ENCODE peak calls at places on chromosomes 16 and 17, in five cellular contexts. G is pancreas, M is choroid plexus epithelial cell, F is cardiac fibroblast, T is bronchial epithelial cell. I is an unnamed sample.

GRCh38 chr16:4290236-4290830 is 17.5 kb upstream of the TFAP4 start:
- DNase-seq in F (peak), T (peak), M (peak), G (no peak), I (no peak)

GRCh38 chr17:62804822-62805221 is 3.3 kb downstream of the MARCHF10 start:
- DNase-seq in M (peak), G (no peak), F (peak), T (peak), I (no peak)

GRCh38 chr16:75860654-75861053 is 134.4 kb upstream of the CPHXL start:
- DNase-seq in G (no peak), M (no peak), F (no peak), T (no peak), I (no peak)

GRCh38 chr17:45043268-45043681 is 8.2 kb downstream of the DCAKD start:
- DNase-seq in T (peak), F (no peak), M (no peak), G (no peak), I (no peak)

GRCh38 chr17:82309656-82310570 is 7.5 kb downstream of the CD7 start:
- DNase-seq in T (no peak), F (no peak), M (no peak), G (no peak), I (no peak)

GRCh38 chr17:48816438-48816773 is 623 bp downstream of the TTLL6 start:
- DNase-seq in F (no peak), T (no peak), M (no peak), G (no peak), I (no peak)

GRCh38 chr17:65020284-65020683 is 36.3 kb downstream of the GNA13 start:
- DNase-seq in M (peak), G (no peak), F (peak), T (peak), I (no peak)

GRCh38 chr17:78173025-78173715 is 4.8 kb downstream of the SYNGR2 start:
- DNase-seq in M (no peak), F (no peak), G (no peak), T (no peak), I (peak)

GRCh38 chr17:77494664-77495435 is 354.1 kb downstream of the SEC14L1 start:
- DNase-seq in G (peak), M (peak), F (peak), T (peak), I (peak)

GRCh38 chr17:42518755-42519545 is 17.1 kb upstream of the NAGLU start:
- DNase-seq in G (no peak), M (peak), T (peak), F (peak), I (peak)

GRCh38 chr17:75619506-75620431 is 13.5 kb upstream of the SMIM5 start:
- DNase-seq in F (peak), M (peak), T (peak), G (no peak), I (no peak)
- TF ChIP-seq CTCF in F (peak), M (peak), T (peak), G (peak), I (no peak)

DNA sequence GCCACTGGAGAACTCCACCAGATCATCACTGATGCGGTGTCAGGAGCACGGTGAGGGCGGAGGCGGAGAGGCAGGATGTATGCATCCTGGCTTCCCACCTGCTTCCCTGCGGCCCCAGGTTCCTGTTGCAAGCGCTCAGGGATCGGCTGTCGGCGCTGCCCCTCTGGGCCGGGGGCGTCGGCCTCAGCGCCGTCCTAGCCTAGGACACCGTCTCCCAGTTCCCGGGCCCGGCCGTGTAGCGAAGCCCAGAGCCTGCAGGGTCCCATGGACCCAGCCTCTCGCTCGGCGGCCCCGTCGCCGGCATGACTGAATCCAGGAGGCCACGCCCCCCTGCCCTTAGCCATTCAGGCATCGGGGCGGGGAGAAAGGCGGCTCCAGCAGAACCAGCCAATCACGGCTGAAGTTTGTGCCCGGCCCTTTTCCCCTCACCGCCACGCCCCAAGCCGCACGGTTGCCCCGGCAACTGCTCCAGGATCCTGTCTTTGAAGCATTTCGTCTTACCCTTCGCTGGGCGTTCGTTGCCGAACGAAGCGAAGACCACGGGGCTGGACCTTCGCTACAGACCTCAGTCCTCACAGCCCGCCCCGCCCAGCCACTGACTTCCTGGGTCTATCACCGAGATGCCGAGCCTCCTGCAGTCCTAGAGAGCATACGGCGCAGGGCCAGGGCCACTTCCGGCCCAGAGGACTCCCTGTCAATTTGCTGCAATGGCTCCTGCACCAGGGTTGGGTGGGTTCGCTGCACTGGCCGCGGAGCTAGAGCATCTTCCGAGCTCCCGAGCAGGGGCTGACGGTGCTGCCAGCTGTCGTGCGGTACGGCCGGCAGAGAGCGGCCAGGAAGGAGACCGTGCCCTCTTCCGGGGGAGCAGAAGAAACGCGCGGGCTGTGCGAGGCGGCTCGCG is 10.6 kb upstream of the ZNF213 start:
- DNase-seq in T (peak), F (peak), M (peak), G (peak), I (peak)
- TF ChIP-seq CTCF in T (peak), F (peak), M (peak), G (no peak), I (peak)

DNA sequence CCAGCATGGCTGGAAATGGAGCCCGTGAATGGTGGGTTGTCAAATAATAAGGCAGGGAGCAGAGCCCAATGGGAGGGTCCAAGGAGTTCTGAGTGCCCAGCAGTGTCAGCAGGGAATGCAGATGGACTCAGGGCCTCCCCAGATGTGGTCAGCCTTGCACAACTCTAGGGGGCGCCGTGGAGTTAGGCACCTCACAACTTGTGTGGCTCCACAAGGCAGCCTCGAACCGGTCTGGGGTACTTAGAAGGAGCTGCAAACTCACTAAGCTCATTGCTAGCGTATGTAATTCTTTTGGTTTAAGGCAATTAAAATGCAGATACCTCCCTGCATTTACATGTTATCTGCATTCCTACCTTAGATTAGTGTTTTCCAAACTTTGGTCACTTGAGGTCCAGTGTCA is 18.1 kb downstream of the IRF8 start:
- DNase-seq in T (no peak), F (no peak), M (no peak), G (no peak), I (no peak)
- TF ChIP-seq CTCF in T (peak), F (peak), M (peak), G (no peak), I (peak)

GRCh38 chr16:25690563-25691143 is 1.1 kb upstream of the HS3ST4 start:
- DNase-seq in F (no peak), M (no peak), G (no peak), T (no peak), I (no peak)
- TF ChIP-seq CTCF in F (no peak), M (no peak), G (no peak), T (no peak), I (no peak)

DNA sequence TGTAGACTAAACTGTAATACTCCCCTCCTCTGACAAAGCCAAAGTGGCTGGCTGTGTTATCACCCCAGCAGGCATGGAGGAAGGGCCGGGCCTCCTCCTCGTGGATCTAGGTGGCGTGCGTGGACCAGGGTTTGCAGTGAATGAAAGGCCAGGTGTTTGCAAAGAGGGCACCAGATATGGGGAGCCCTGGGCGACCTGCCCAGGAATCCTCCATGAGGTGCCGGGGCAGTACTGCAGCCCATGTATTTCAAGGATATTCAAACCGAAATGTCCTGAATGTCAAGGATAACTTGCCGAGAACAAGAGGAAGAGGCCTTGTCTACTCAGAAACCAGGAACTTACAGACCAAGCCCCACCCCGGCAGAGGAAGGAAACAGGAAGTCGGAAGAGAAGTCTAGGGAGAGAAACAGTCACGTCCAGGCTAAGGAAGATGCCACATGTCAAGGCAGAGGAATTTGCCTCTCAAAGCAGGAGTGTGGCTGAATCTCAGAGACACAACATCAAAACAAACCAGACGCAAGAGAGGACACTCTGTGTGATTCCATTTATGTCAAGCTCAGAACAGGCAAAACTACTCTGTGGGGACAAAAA is 13.7 kb upstream of the OSGIN1 start:
- DNase-seq in T (no peak), F (no peak), G (no peak), M (no peak), I (no peak)
- TF ChIP-seq CTCF in T (no peak), F (no peak), G (no peak), M (no peak), I (no peak)

GRCh38 chr16:58843675-58844074 is 109.6 kb upstream of the GOT2 start:
- DNase-seq in F (peak), T (peak), M (peak), G (no peak), I (no peak)
- TF ChIP-seq CTCF in F (no peak), T (no peak), M (peak), G (no peak), I (no peak)

I was measured in heart right ventricle.